ENCODE peak calls at places on chromosomes 13 and 19, in six cellular contexts. X is WERI-Rb-1; B is activated naive CD8-positive, alpha-beta T cell treated with anti-CD3 and anti-CD28 coated beads, Interleukin-2, amount 50 U/mL, for 24 hours; M is stimulated activated CD4-positive, alpha-beta T cell treated with anti-CD3 and anti-CD28 coated beads, Interleukin-4, amount 100 ng/mL, for 1 hour; Y is endothelial cell; Q is effector memory CD4-positive, alpha-beta T cell. I is an unnamed sample.

GRCh38 chr13:76463314-76463713 is 422.9 kb downstream of the KCTD12 start:
- DNase-seq in X (no peak), B (no peak), M (no peak), Y (no peak), Q (no peak), I (no peak)

GRCh38 chr13:99123101-99124045 is 77.3 kb upstream of the UBAC2 start:
- DNase-seq in X (no peak), B (no peak), M (no peak), Y (no peak), Q (no peak), I (no peak)

GRCh38 chr19:50489461-50490011 is 12.9 kb upstream of the GARIN5A start:
- DNase-seq in X (no peak), B (no peak), M (no peak), Y (no peak), Q (no peak), I (no peak)

GRCh38 chr13:29582171-29582570 is 13.3 kb downstream of the SLC7A1 start:
- DNase-seq in X (no peak), B (no peak), M (no peak), Y (no peak), Q (no peak), I (no peak)

GRCh38 chr19:13024126-13024957 is 29.1 kb downstream of the NFIX start:
- DNase-seq in X (no peak), B (no peak), M (no peak), Y (no peak), Q (no peak), I (no peak)

GRCh38 chr13:99018418-99019180 is 40.7 kb upstream of the DOCK9 start:
- DNase-seq in X (no peak), B (no peak), M (no peak), Y (no peak), Q (no peak), I (no peak)

GRCh38 chr19:55082023-55082851 is 6.6 kb downstream of the EPS8L1 start:
- DNase-seq in X (peak; percentile 89), B (peak; percentile 57), M (peak; percentile 53), Y (no peak), Q (peak; percentile 8), I (peak; percentile 28)

GRCh38 chr13:79522583-79522982 is 41.6 kb downstream of the NDFIP2 start:
- DNase-seq in X (no peak), B (peak; percentile 14), M (no peak), Y (no peak), Q (no peak), I (no peak)

GRCh38 chr13:113366031-113366588 is 2.2 kb upstream of the GRTP1 start:
- DNase-seq in X (peak; percentile 25), B (no peak), M (no peak), Y (no peak), Q (no peak), I (no peak)

GRCh38 chr19:4807188-4807587 is 15.7 kb downstream of the FEM1A start:
- DNase-seq in X (no peak), B (no peak), M (no peak), Y (no peak), Q (no peak), I (no peak)

GRCh38 chr13:113187905-113188595 is 20.4 kb downstream of the PCID2 start:
- DNase-seq in X (no peak), B (no peak), M (no peak), Y (no peak), Q (no peak), I (no peak)

I was measured in T-cell.